ENCODE peak calls at places on chromosomes 1 and 21, in ten cellular contexts. One of them, this sample, is unnamed.

GRCh38 chr1:10823000-10823401 is 26.6 kb upstream of the CASZ1 start:
- DNase-seq in H7: no peak
- DNase-seq in kidney tubule cell: no peak
- DNase-seq in WTC11: no peak
- DNase-seq in caudate nucleus: no peak
- DNase-seq in DND-41: no peak
- DNase-seq in activated T-helper 1 cell treated with Interleukin-2 at 50 U/mL for 16 hours: no peak
- DNase-seq in NCI-H1417: no peak
- DNase-seq in fibroblast of gingiva: peak; percentile 11
- DNase-seq in stimulated activated CD4-positive, alpha-beta T cell treated with anti-CD3 and anti-CD28 coated beads, Interleukin-15, amount 100 ng/mL, for 48 hours: no peak
- DNase-seq in this sample: no peak

GRCh38 chr1:177650947-177651346 is 318.9 kb downstream of the SEC16B start:
- DNase-seq in H7: no peak
- DNase-seq in DND-41: no peak
- DNase-seq in NCI-H1417: no peak
- DNase-seq in kidney tubule cell: peak; percentile 86
- DNase-seq in fibroblast of gingiva: no peak
- DNase-seq in stimulated activated CD4-positive, alpha-beta T cell treated with anti-CD3 and anti-CD28 coated beads, Interleukin-15, amount 100 ng/mL, for 48 hours: no peak
- DNase-seq in activated T-helper 1 cell treated with Interleukin-2 at 50 U/mL for 16 hours: no peak
- DNase-seq in WTC11: no peak
- DNase-seq in caudate nucleus: no peak
- DNase-seq in this sample: no peak

GRCh38 chr1:88740784-88741183 is 56.7 kb downstream of the PKN2 start:
- DNase-seq in DND-41: no peak
- DNase-seq in fibroblast of gingiva: no peak
- DNase-seq in WTC11: no peak
- DNase-seq in kidney tubule cell: no peak
- DNase-seq in activated T-helper 1 cell treated with Interleukin-2 at 50 U/mL for 16 hours: no peak
- DNase-seq in NCI-H1417: no peak
- DNase-seq in stimulated activated CD4-positive, alpha-beta T cell treated with anti-CD3 and anti-CD28 coated beads, Interleukin-15, amount 100 ng/mL, for 48 hours: no peak
- DNase-seq in H7: no peak
- DNase-seq in caudate nucleus: no peak
- DNase-seq in this sample: no peak

GRCh38 chr1:115717541-115717940 is 51.0 kb downstream of the CASQ2 start:
- DNase-seq in DND-41: peak; percentile 52
- DNase-seq in WTC11: peak; percentile 77
- DNase-seq in H7: peak; percentile 37
- DNase-seq in caudate nucleus: peak; percentile 11
- DNase-seq in stimulated activated CD4-positive, alpha-beta T cell treated with anti-CD3 and anti-CD28 coated beads, Interleukin-15, amount 100 ng/mL, for 48 hours: peak; percentile 12
- DNase-seq in activated T-helper 1 cell treated with Interleukin-2 at 50 U/mL for 16 hours: no peak
- DNase-seq in fibroblast of gingiva: peak; percentile 7
- DNase-seq in NCI-H1417: peak; percentile 30
- DNase-seq in kidney tubule cell: peak; percentile 49
- DNase-seq in this sample: no peak

GRCh38 chr21:28928578-28929124 is 64.0 kb downstream of the LTN1 start:
- DNase-seq in activated T-helper 1 cell treated with Interleukin-2 at 50 U/mL for 16 hours: no peak
- DNase-seq in kidney tubule cell: no peak
- DNase-seq in caudate nucleus: no peak
- DNase-seq in H7: no peak
- DNase-seq in stimulated activated CD4-positive, alpha-beta T cell treated with anti-CD3 and anti-CD28 coated beads, Interleukin-15, amount 100 ng/mL, for 48 hours: no peak
- DNase-seq in DND-41: no peak
- DNase-seq in NCI-H1417: no peak
- DNase-seq in fibroblast of gingiva: no peak
- DNase-seq in WTC11: no peak
- DNase-seq in this sample: no peak

GRCh38 chr1:235888119-235888643 is 21.5 kb upstream of the LYST start:
- DNase-seq in fibroblast of gingiva: no peak
- DNase-seq in H7: no peak
- DNase-seq in activated T-helper 1 cell treated with Interleukin-2 at 50 U/mL for 16 hours: no peak
- DNase-seq in NCI-H1417: no peak
- DNase-seq in caudate nucleus: no peak
- DNase-seq in WTC11: no peak
- DNase-seq in kidney tubule cell: no peak
- DNase-seq in DND-41: no peak
- DNase-seq in stimulated activated CD4-positive, alpha-beta T cell treated with anti-CD3 and anti-CD28 coated beads, Interleukin-15, amount 100 ng/mL, for 48 hours: peak; percentile 61
- DNase-seq in this sample: no peak

GRCh38 chr1:3767328-3767925 is 5.1 kb upstream of the SMIM1 start:
- DNase-seq in H7: no peak
- DNase-seq in NCI-H1417: no peak
- DNase-seq in stimulated activated CD4-positive, alpha-beta T cell treated with anti-CD3 and anti-CD28 coated beads, Interleukin-15, amount 100 ng/mL, for 48 hours: no peak
- DNase-seq in WTC11: no peak
- DNase-seq in DND-41: no peak
- DNase-seq in kidney tubule cell: no peak
- DNase-seq in activated T-helper 1 cell treated with Interleukin-2 at 50 U/mL for 16 hours: no peak
- DNase-seq in fibroblast of gingiva: no peak
- DNase-seq in caudate nucleus: no peak
- DNase-seq in this sample: no peak

GRCh38 chr1:180185281-180185680 is 30.6 kb downstream of the QSOX1 start:
- DNase-seq in stimulated activated CD4-positive, alpha-beta T cell treated with anti-CD3 and anti-CD28 coated beads, Interleukin-15, amount 100 ng/mL, for 48 hours: no peak
- DNase-seq in caudate nucleus: no peak
- DNase-seq in DND-41: no peak
- DNase-seq in fibroblast of gingiva: no peak
- DNase-seq in activated T-helper 1 cell treated with Interleukin-2 at 50 U/mL for 16 hours: no peak
- DNase-seq in H7: no peak
- DNase-seq in kidney tubule cell: no peak
- DNase-seq in WTC11: no peak
- DNase-seq in NCI-H1417: no peak
- DNase-seq in this sample: no peak

GRCh38 chr1:97073936-97074335 is 352.4 kb downstream of the PTBP2 start:
- DNase-seq in WTC11: no peak
- DNase-seq in fibroblast of gingiva: no peak
- DNase-seq in NCI-H1417: no peak
- DNase-seq in kidney tubule cell: no peak
- DNase-seq in H7: no peak
- DNase-seq in caudate nucleus: no peak
- DNase-seq in activated T-helper 1 cell treated with Interleukin-2 at 50 U/mL for 16 hours: no peak
- DNase-seq in DND-41: no peak
- DNase-seq in stimulated activated CD4-positive, alpha-beta T cell treated with anti-CD3 and anti-CD28 coated beads, Interleukin-15, amount 100 ng/mL, for 48 hours: no peak
- DNase-seq in this sample: no peak

GRCh38 chr21:41947596-41948403 is 6.0 kb downstream of the C2CD2 start:
- DNase-seq in fibroblast of gingiva: peak; percentile 89
- DNase-seq in caudate nucleus: peak; percentile 82
- DNase-seq in NCI-H1417: no peak
- DNase-seq in WTC11: no peak
- DNase-seq in activated T-helper 1 cell treated with Interleukin-2 at 50 U/mL for 16 hours: no peak
- DNase-seq in DND-41: no peak
- DNase-seq in H7: no peak
- DNase-seq in kidney tubule cell: peak; percentile 34
- DNase-seq in stimulated activated CD4-positive, alpha-beta T cell treated with anti-CD3 and anti-CD28 coated beads, Interleukin-15, amount 100 ng/mL, for 48 hours: no peak
- DNase-seq in this sample: no peak

GRCh38 chr1:17563494-17564281 is 24.2 kb downstream of the ARHGEF10L start:
- DNase-seq in kidney tubule cell: no peak
- DNase-seq in stimulated activated CD4-positive, alpha-beta T cell treated with anti-CD3 and anti-CD28 coated beads, Interleukin-15, amount 100 ng/mL, for 48 hours: no peak
- DNase-seq in WTC11: no peak
- DNase-seq in caudate nucleus: no peak
- DNase-seq in activated T-helper 1 cell treated with Interleukin-2 at 50 U/mL for 16 hours: no peak
- DNase-seq in DND-41: no peak
- DNase-seq in NCI-H1417: no peak
- DNase-seq in fibroblast of gingiva: peak; percentile 31
- DNase-seq in H7: no peak
- DNase-seq in this sample: no peak